ENCODE peak calls at places on chromosome 1, in eight cellular contexts. L is HL-60, X is AG09309, Y is retinal pigment epithelial cell, H is cardiac fibroblast, N is GM06990, R is lower lobe of right lung, J is upper lobe of right lung. T is an unnamed sample.

GRCh38 chr1:10889628-10890353 is 93.3 kb upstream of the CASZ1 start:
- DNase-seq in L (no peak), X (no peak), Y (no peak), H (no peak), N (no peak), R (no peak), J (no peak), T (no peak)

GRCh38 chr1:220498188-220498587 is 29.7 kb upstream of the MARK1 start:
- DNase-seq in L (no peak), X (no peak), Y (no peak), H (peak), N (no peak), R (no peak), J (no peak), T (peak)

GRCh38 chr1:33336580-33336979 is 15.7 kb upstream of the A3GALT2 start:
- DNase-seq in L (no peak), X (no peak), Y (no peak), H (no peak), N (no peak), R (no peak), J (no peak), T (no peak)

GRCh38 chr1:41314781-41315481 is 46.3 kb upstream of the FOXO6 start:
- DNase-seq in L (no peak), X (no peak), Y (no peak), H (peak), N (no peak), R (no peak), J (no peak), T (peak)

GRCh38 chr1:161956097-161956496 is 67.6 kb downstream of the OLFML2B start:
- DNase-seq in L (no peak), X (peak), Y (no peak), H (peak), N (no peak), R (no peak), J (no peak), T (peak)

GRCh38 chr1:53601031-53601745 is 137.8 kb downstream of the GLIS1 start:
- DNase-seq in L (no peak), X (no peak), Y (no peak), H (no peak), N (no peak), R (no peak), J (peak), T (no peak)

GRCh38 chr1:180181048-180181447 is 26.4 kb downstream of the QSOX1 start:
- DNase-seq in L (no peak), X (no peak), Y (no peak), H (peak), N (no peak), R (peak), J (peak), T (peak)

GRCh38 chr1:234998174-234998741 is 130.4 kb downstream of the TOMM20 start:
- DNase-seq in L (no peak), X (no peak), Y (peak), H (peak), N (no peak), R (no peak), J (no peak), T (peak)

GRCh38 chr1:108034396-108034795 is 69.4 kb upstream of the VAV3 start:
- DNase-seq in L (no peak), X (no peak), Y (no peak), H (no peak), N (no peak), R (no peak), J (no peak), T (peak)

GRCh38 chr1:184970691-184971161 is 3.6 kb downstream of the NIBAN1 start:
- DNase-seq in L (no peak), X (no peak), Y (no peak), H (peak), N (no peak), R (no peak), J (no peak), T (peak)

GRCh38 chr1:194857413-194857812 is 1671.0 kb upstream of the B3GALT2 start:
- DNase-seq in L (no peak), X (no peak), Y (no peak), H (no peak), N (no peak), R (no peak), J (no peak), T (no peak)

GRCh38 chr1:231039161-231040018 is 664 bp downstream of the FAM89A start:
- DNase-seq in L (peak), X (no peak), Y (no peak), H (peak), N (peak), R (peak), J (peak), T (no peak)

GRCh38 chr1:157968951-157969350 is 24.5 kb upstream of the KIRREL1 start:
- DNase-seq in L (no peak), X (peak), Y (peak), H (peak), N (no peak), R (no peak), J (no peak), T (peak)

GRCh38 chr1:157104598-157105293 is 5.1 kb upstream of the ETV3L start:
- DNase-seq in L (no peak), X (no peak), Y (no peak), H (peak), N (no peak), R (no peak), J (peak), T (peak)

GRCh38 chr1:29793101-29793546 is 556.8 kb downstream of the PTPRU start:
- DNase-seq in L (peak), X (peak), Y (peak), H (peak), N (peak), R (peak), J (peak), T (peak)

GRCh38 chr1:55323760-55324159 is 108.6 kb upstream of the USP24 start:
- DNase-seq in L (no peak), X (no peak), Y (no peak), H (no peak), N (no peak), R (no peak), J (no peak), T (no peak)

GRCh38 chr1:56448937-56449336 is 130.4 kb downstream of the PLPP3 start:
- DNase-seq in L (no peak), X (no peak), Y (no peak), H (peak), N (no peak), R (no peak), J (no peak), T (peak)

GRCh38 chr1:29133861-29134694 is 10.4 kb upstream of the TMEM200B start:
- DNase-seq in L (no peak), X (no peak), Y (no peak), H (no peak), N (no peak), R (no peak), J (no peak), T (no peak)

GRCh38 chr1:172203135-172203823 is 217.2 kb upstream of the C1orf105 start:
- DNase-seq in L (no peak), X (no peak), Y (no peak), H (peak), N (no peak), R (no peak), J (no peak), T (no peak)

DNA sequence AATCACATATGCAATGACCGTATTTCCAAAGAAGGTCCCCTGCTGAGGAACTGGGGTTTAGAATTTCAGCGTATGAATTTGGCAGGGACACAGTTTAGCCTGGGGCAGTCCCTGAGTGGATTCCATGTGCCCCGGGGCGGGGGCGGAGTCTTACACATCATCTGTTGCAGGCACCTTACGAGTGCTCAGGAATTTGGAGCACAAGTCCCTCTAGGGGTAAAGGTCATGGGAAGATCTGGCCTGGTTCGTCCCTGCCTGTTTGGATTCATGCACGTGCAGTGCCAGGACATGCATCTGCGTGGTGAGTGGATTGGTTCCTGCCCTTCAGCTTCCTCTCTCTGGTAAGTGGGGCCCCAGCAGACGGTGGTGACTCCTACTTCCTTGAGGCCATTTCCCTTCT is 208.3 kb upstream of the C1orf174 start:
- DNase-seq in L (no peak), X (no peak), Y (no peak), H (no peak), N (no peak), R (no peak), J (peak), T (no peak)
- H3K4me3 ChIP-seq in L (no peak), X (no peak), Y (no peak), H (no peak), N (no peak), R (no peak), J (no peak), T (no peak)

DNA sequence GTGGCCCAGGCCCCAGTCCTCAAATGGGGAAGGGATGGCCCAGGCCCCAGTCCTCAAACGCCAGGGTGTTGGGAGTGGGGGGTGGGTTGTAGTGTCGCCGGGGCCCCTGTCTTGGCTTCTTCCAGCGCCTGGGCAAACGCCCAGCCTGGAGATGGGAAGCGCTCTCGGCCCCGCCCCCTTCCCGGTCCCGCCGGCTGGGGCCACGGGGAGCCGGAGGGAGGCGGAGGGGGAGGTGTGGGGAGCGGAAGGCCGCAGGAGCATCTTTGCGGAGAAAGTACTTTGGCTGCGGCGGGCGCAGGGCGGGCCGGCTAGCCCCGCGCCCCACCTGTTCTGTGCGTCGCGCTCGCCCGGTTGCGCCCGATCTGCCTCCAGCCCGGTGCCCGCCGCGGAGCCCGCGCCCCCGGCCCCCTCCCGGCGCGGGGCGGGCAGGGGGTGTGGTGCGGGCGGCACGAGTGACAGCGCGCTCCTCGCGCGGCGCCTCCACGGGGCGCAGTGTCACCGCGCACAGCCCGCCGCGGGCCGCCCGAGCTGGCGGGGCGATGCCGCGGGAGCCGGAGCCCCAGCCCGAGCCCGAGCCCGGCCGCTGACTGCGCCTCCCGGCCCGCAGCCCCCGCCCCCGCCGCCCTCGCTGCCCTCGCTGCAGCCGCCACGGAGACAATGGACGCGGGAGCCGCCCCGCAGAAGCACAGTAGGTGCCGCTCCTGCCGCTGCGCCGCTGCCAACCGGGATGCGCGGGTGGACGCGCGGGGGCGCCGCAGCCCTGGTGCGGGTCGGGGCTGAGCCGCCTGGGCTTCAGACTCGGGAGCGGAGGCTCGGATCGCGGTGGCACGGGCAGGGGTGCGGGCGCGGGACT is 31.1 kb upstream of the PEX10 start:
- DNase-seq in L (no peak), X (no peak), Y (no peak), H (no peak), N (no peak), R (no peak), J (no peak), T (no peak)
- TF ChIP-seq CTCF in L (no peak), X (no peak), Y (no peak), H (no peak), N (no peak), R (no peak), J (no peak), T (no peak)

GRCh38 chr1:39955547-39956539 is 898 bp downstream of the MFSD2A start:
- DNase-seq in L (peak), X (no peak), Y (no peak), H (peak), N (peak), R (no peak), J (no peak), T (peak)
- H3K4me3 ChIP-seq in L (peak), X (peak), Y (peak), H (peak), N (peak), R (peak), J (peak), T (peak)

GRCh38 chr1:58785424-58786058 is 1.7 kb upstream of the JUN start:
- DNase-seq in L (no peak), X (no peak), Y (no peak), H (peak), N (no peak), R (peak), J (peak), T (peak)
- TF ChIP-seq CTCF in L (no peak), X (no peak), Y (no peak), H (no peak), N (no peak), R (no peak), J (no peak), T (no peak)

GRCh38 chr1:24109166-24109483 is 2.8 kb downstream of the MYOM3 start:
- DNase-seq in L (no peak), X (no peak), Y (no peak), H (no peak), N (no peak), R (no peak), J (no peak), T (no peak)

GRCh38 chr1:24109686-24110475 is 2.1 kb downstream of the MYOM3 start:
- DNase-seq in L (no peak), X (no peak), Y (no peak), H (no peak), N (no peak), R (peak), J (peak), T (no peak)

GRCh38 chr1:24107462-24108225 is 4.3 kb downstream of the MYOM3 start:
- DNase-seq in L (no peak), X (peak), Y (no peak), H (peak), N (no peak), R (peak), J (no peak), T (peak)

GRCh38 chr1:24110642-24111263 is 1.2 kb downstream of the MYOM3 start:
- DNase-seq in L (no peak), X (no peak), Y (no peak), H (no peak), N (no peak), R (peak), J (peak), T (no peak)

DNA sequence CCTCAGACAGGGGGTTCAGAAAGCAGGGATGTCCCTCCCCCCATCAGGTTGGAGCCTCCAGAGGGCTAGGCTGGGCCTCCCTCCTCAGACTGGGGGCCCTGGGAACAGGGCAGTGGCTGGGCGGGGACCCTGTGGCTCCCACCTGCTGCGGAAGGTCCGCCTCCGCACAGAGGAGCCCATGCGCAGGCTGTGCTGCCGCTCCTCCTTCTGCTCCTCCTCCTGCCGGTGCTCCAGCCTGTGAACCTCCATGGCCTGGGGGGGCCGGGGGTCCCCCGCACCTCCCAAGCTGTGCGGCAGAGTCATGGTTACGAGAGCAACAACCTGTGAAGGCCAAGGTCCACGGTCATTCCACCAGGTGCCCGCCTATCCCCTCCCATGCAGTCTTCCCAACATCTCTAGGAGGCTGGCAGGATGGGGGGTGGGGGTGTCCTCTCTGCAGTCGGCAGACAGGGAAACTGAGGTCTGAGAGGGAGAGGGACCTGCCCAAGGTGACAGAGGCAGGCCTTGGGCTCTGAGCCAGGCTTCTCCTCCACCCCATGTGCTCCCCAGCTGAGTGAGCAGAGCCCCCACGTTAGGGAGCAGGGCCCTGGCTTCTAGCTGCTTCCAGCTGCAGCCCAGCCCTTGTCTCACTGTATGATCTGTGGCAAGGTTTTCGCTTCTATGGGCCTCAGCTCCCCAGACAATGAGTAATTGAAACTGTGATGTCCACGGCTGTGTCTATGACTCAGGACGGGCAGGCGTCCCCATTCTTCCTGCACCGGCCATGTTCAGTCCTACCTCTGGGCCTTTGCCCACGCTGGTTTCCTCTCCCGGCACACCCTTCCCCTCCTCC is 3.4 kb downstream of the MYOM3 start:
- DNase-seq in L (no peak), X (peak), Y (no peak), H (peak), N (no peak), R (peak), J (peak), T (peak)
- H3K4me3 ChIP-seq in L (no peak), X (no peak), Y (no peak), H (no peak), N (no peak), R (no peak), J (no peak), T (no peak)

GRCh38 chr1:168381850-168382249 is 101.2 kb downstream of the TBX19 start:
- DNase-seq in L (no peak), X (no peak), Y (no peak), H (no peak), N (no peak), R (no peak), J (no peak), T (no peak)
- TF ChIP-seq CTCF in L (no peak), X (no peak), Y (no peak), H (no peak), N (no peak), R (no peak), J (no peak), T (peak)

GRCh38 chr1:42846257-42847110 is at the start of gene ZNF691:
- DNase-seq in L (peak), X (peak), Y (peak), H (peak), N (peak), R (peak), J (peak), T (peak)

GRCh38 chr1:42848823-42849537 is 2.6 kb downstream of the ZNF691 start:
- DNase-seq in L (no peak), X (no peak), Y (no peak), H (peak), N (no peak), R (no peak), J (no peak), T (no peak)

GRCh38 chr1:42847111-42847580 is 733 bp downstream of the ZNF691 start:
- DNase-seq in L (no peak), X (no peak), Y (no peak), H (no peak), N (no peak), R (no peak), J (no peak), T (no peak)

GRCh38 chr1:42845866-42846256 is 552 bp upstream of the ZNF691 start:
- DNase-seq in L (no peak), X (no peak), Y (no peak), H (peak), N (no peak), R (no peak), J (no peak), T (no peak)

DNA sequence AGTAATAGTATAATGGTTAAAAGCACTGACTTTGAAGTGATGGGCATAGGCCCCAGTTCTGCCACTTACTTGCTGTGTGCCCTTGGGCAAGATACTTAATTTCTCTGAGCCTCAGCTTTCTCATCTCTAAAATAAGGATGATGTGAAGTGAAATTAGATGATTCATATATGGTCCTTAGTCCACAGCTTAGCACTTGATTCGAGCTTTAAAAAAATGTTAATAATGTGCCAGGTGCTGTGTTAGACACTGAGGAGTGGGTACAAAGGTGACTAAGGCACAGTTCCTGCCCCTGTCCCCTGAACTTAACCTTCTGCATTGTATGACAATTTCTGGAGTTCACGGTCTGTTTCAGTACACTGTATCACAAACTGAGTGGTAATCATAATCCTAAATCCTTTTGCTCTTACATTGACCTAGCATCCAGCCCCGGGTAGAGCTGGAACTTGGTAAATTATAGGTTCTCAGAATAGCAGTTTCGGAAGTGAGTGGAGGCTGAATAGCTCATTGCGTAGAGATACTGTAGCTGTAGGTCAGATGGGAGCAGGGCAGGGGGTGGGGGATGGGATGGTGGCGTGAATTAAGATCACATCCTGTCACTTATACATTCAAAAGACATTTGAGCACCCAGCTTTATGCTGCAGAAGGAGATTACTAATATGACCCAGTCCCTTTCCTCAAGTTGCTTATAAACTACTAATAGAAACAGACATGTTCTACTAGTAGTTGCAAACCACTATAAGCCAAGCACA is 1.5 kb downstream of the ZNF691 start:
- DNase-seq in L (no peak), X (no peak), Y (no peak), H (no peak), N (no peak), R (no peak), J (no peak), T (no peak)
- H3K4me3 ChIP-seq in L (no peak), X (no peak), Y (peak), H (no peak), N (peak), R (peak), J (peak), T (no peak)

DNA sequence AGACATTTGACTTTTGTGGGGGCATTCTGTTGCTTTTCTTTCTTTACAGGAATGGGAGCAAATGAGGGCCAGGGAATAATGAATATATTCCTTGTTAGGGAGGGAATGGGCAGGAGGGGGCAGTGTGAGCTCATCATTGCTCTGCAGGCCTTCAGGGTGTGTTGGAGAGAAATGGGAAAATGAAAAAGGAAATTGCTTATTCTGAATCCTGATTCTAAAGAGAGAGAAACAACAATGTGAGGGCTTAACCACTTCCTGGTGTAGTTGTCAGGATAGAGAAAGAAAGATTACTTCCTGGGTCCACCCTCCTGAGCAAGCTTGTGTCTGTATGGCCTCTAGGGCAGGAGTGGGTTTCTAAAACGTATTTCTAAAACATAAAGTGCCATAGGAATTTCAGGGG is 28.3 kb downstream of the VANGL2 start:
- DNase-seq in L (peak), X (no peak), Y (no peak), H (peak), N (peak), R (no peak), J (no peak), T (peak)
- TF ChIP-seq CTCF in L (peak), X (peak), Y (peak), H (peak), N (peak), R (peak), J (peak), T (peak)